ENCODE peak calls at places on chromosomes 1 and 21, in five cellular contexts. H is DND-41; U is central memory CD4-positive, alpha-beta T cell; S is osteocyte; X is bronchial epithelial cell. Q is an unnamed sample.

GRCh38 chr1:215358356-215358755 is 208.7 kb upstream of the KCTD3 start:
- DNase-seq in H (no peak), U (no peak), S (no peak), X (no peak), Q (no peak)

GRCh38 chr1:219710529-219711194 is 97.8 kb upstream of the ZC3H11B start:
- DNase-seq in H (no peak), U (no peak), S (no peak), X (peak; percentile 14), Q (no peak)

GRCh38 chr1:32701421-32701911 is 1.1 kb downstream of the SYNC start:
- DNase-seq in H (no peak), U (no peak), S (no peak), X (no peak), Q (no peak)

GRCh38 chr1:228646717-228647522 is 88.4 kb upstream of the RHOU start:
- DNase-seq in H (peak; percentile 38), U (peak; percentile 40), S (no peak), X (peak; percentile 57), Q (no peak)

GRCh38 chr1:87685366-87686136 is 356.9 kb downstream of the LMO4 start:
- DNase-seq in H (no peak), U (no peak), S (no peak), X (no peak), Q (no peak)

GRCh38 chr1:23691499-23692307 is at the start of gene RPL11:
- DNase-seq in H (peak; percentile 94), U (peak; percentile 86), S (peak; percentile 96), X (peak; percentile 87), Q (peak; percentile 90)

GRCh38 chr21:44539991-44540666 is at the start of gene KRTAP10-1:
- DNase-seq in H (no peak), U (no peak), S (peak; percentile 83), X (no peak), Q (no peak)

GRCh38 chr1:203807211-203807610 is 11.8 kb downstream of the ZBED6 start:
- DNase-seq in H (no peak), U (no peak), S (no peak), X (no peak), Q (no peak)

GRCh38 chr1:178645157-178645825 is 79.8 kb upstream of the RALGPS2 start:
- DNase-seq in H (no peak), U (no peak), S (no peak), X (no peak), Q (no peak)

GRCh38 chr1:162711066-162711465 is 78.8 kb downstream of the DDR2 start:
- DNase-seq in H (no peak), U (no peak), S (no peak), X (no peak), Q (no peak)

Q was measured in psoas muscle.